ENCODE peak calls at places on chromosomes 4 and X, in five cellular contexts. A is colonic mucosa, I is upper lobe of left lung, D is foreskin fibroblast, H is spleen. U is an unnamed sample.

GRCh38 chrX:107454302-107454701 is 4.8 kb downstream of the FRMPD3 start:
- DNase-seq in H (no peak), D (no peak), A (no peak), I (no peak), U (no peak)

GRCh38 chr4:16125571-16126445 is 42.0 kb upstream of the PROM1 start:
- DNase-seq in H (no peak), I (no peak), D (no peak), A (no peak), U (peak; percentile 3)

GRCh38 chr4:187826725-187827124 is 168.8 kb upstream of the ZFP42 start:
- DNase-seq in A (no peak), D (no peak), I (no peak), H (no peak), U (no peak)

GRCh38 chrX:139967300-139967699 is 2.0 kb upstream of the CXorf66 start:
- DNase-seq in I (no peak), H (no peak), D (no peak), A (peak; percentile 22), U (no peak)

GRCh38 chr4:17188035-17188967 is 289.9 kb upstream of the LDB2 start:
- DNase-seq in H (no peak), I (no peak), A (no peak), D (peak; percentile 37), U (no peak)

GRCh38 chrX:124028177-124028576 is 66.7 kb downstream of the STAG2 start:
- DNase-seq in H (no peak), I (no peak), A (no peak), D (peak; percentile 52), U (no peak)

GRCh38 chrX:71532078-71532752 is 689 bp upstream of the OGT start:
- DNase-seq in A (peak; percentile 42), H (no peak), I (no peak), D (peak; percentile 49), U (no peak)

GRCh38 chr4:88963817-88964216 is 93.2 kb downstream of the FAM13A start:
- DNase-seq in A (no peak), D (no peak), I (no peak), H (no peak), U (no peak)

GRCh38 chr4:151430737-151431457 is 21.9 kb downstream of the FHIP1A start:
- DNase-seq in D (no peak), I (no peak), H (no peak), A (no peak), U (no peak)

GRCh38 chrX:78708171-78708570 is 39.3 kb upstream of the LPAR4 start:
- DNase-seq in D (peak; percentile 21), A (peak; percentile 20), I (no peak), H (no peak), U (no peak)

GRCh38 chr4:52932586-52933482 is 70.7 kb downstream of the RASL11B start:
- DNase-seq in D (no peak), I (no peak), H (no peak), A (no peak), U (no peak)

GRCh38 chr4:79917246-79917645 is 155.8 kb downstream of the ANTXR2 start:
- DNase-seq in A (peak; percentile 43), D (peak; percentile 16), H (no peak), I (peak; percentile 22), U (peak; percentile 7)

GRCh38 chr4:188403272-188403671 is 264.0 kb downstream of the TRIML1 start:
- DNase-seq in A (no peak), D (no peak), H (no peak), I (no peak), U (no peak)

GRCh38 chrX:140572724-140573123 is 67.9 kb upstream of the SOX3 start:
- DNase-seq in H (no peak), D (no peak), I (peak; percentile 55), A (peak; percentile 39), U (no peak)

GRCh38 chr4:67500373-67500772 is 44.9 kb downstream of the CENPC start:
- DNase-seq in D (no peak), A (no peak), I (no peak), H (no peak), U (no peak)

GRCh38 chr4:163493643-163494359 is 689 bp upstream of the TMA16 start:
- DNase-seq in I (peak; percentile 31), H (peak; percentile 87), A (peak; percentile 28), D (no peak), U (no peak)
- H3K4me3 ChIP-seq in I (peak overlapping the region; percentile 97), H (peak overlapping the region; percentile 76), A (peak overlapping the region; percentile 67), D (peak overlapping the region; percentile 84), U (peak overlapping the region; percentile 94)

DNA sequence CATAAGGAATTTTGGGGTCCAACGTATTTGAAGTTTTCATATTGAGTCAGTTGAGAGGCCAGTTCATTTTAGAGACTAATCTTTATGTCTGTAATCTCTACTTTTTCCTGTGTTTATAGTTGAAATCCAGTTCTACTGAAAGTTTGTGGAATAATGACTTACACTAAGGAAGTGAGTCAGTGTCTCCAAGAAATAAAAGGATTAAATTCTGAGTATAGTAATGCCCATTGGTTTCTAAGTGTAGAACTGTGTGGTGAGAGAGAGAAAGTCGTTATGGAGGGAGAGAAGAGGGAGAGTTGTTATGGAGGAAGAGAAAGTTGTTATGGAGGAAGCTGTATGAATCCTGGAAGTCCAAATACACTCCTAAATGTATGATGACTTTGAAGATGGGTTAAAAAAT is 264.6 kb upstream of the HAND2 start:
- DNase-seq in I (no peak), D (no peak), A (no peak), H (no peak), U (no peak)
- H3K4me3 ChIP-seq in I (no peak overlapping the region), D (no peak overlapping the region), A (no peak overlapping the region), H (no peak overlapping the region), U (no peak overlapping the region)

GRCh38 chr4:1873291-1873690 is 2.1 kb downstream of the NSD2 start:
- DNase-seq in H (no peak), I (no peak), D (no peak), A (no peak), U (no peak)

GRCh38 chr4:1873776-1874175 is 2.6 kb downstream of the NSD2 start:
- DNase-seq in D (no peak), A (peak; percentile 37), I (peak; percentile 79), H (no peak), U (no peak)

GRCh38 chr4:1871471-1872021 is 353 bp downstream of the NSD2 start:
- DNase-seq in D (no peak), I (no peak), A (peak; percentile 37), H (peak; percentile 93), U (no peak)

GRCh38 chr4:1874207-1874606 is 3.0 kb downstream of the NSD2 start:
- DNase-seq in A (no peak), I (no peak), D (no peak), H (no peak), U (no peak)

GRCh38 chr4:1872918-1873269 is 1.7 kb downstream of the NSD2 start:
- DNase-seq in H (no peak), D (peak; percentile 67), A (no peak), I (no peak), U (no peak)
- H3K4me3 ChIP-seq in H (no peak overlapping the region), D (peak overlapping the region; percentile 65), A (no peak overlapping the region), I (peak overlapping the region; percentile 99), U (peak overlapping the region; percentile 70)

GRCh38 chrX:119686087-119686639 is 6.8 kb downstream of the SEPTIN6 start:
- DNase-seq in H (peak; percentile 79), D (no peak), A (no peak), I (no peak), U (no peak)

GRCh38 chrX:119685225-119686066 is 7.5 kb downstream of the SEPTIN6 start:
- DNase-seq in H (no peak), A (no peak), I (peak; percentile 65), D (no peak), U (no peak)

GRCh38 chrX:119684916-119685224 is 8.1 kb downstream of the SEPTIN6 start:
- DNase-seq in D (no peak), A (no peak), H (no peak), I (no peak), U (no peak)

GRCh38 chrX:119677654-119677981 is 15.3 kb downstream of the SEPTIN6 start:
- DNase-seq in I (no peak), A (no peak), D (no peak), H (no peak), U (no peak)

GRCh38 chrX:119682019-119682989 is 10.7 kb downstream of the SEPTIN6 start:
- DNase-seq in I (no peak), D (no peak), H (no peak), A (no peak), U (no peak)
- H3K4me3 ChIP-seq in I (no peak overlapping the region), D (no peak overlapping the region), H (peak overlapping the region; percentile 5), A (no peak overlapping the region), U (no peak overlapping the region)

DNA sequence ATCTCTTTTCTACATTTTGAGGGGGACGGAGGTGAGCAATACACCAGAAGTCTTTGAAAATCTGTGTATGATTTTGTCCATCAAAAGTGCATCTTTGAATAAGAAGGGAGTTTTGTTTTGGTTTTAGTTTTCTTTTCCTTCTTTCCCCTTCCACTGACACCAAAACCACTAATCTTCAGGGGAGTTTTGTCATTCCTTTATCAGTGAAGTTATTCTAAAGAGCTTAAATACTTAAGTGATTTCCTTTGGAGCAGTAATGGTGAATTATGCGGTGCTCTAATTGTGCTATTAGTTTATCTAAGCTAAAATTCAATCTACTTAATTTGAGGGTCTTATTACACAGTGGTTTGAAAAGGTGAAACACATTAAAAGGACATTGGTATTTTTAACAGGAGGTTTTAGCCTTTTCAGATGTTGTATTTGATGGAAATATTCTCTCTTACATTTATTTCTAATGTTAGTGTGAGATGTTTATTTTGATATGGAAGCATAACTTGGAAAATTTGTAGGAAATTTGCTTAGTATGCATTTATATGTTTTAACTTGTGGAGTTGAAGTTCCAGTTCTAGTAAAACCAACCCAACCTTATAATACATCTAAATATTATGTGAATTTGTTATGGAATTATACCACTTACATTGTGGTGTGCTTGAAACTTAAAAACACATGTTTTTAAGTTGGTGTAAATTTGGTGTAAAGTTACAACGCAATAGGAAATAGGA is 124.9 kb downstream of the PCDH7 start:
- DNase-seq in I (no peak), D (no peak), A (no peak), H (no peak), U (no peak)
- H3K4me3 ChIP-seq in I (no peak overlapping the region), D (no peak overlapping the region), A (no peak overlapping the region), H (no peak overlapping the region), U (no peak overlapping the region)

DNA sequence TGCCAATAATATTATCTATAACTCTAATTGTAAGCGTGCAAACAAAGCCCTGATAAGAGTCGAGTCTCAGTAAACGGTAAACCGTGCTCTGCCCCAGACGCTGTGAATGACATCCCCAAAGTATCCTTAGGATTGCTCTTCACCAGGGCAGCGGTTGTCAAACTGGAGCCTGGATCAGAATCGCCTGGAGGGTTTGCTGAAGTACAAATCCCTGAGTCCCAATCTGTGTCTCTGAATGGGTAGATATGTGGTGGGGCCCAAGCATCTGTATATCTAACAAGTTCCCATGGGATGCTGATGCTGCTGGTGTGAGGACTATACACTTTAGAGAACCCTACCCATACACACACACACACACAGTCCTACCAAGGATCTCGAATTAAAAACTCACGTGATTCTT is 813 bp upstream of the APBB2 start:
- DNase-seq in A (peak; percentile 28), H (no peak), I (no peak), D (no peak), U (no peak)
- H3K4me3 ChIP-seq in A (peak overlapping the region; percentile 63), H (no peak overlapping the region), I (no peak overlapping the region), D (no peak overlapping the region), U (no peak overlapping the region)

DNA sequence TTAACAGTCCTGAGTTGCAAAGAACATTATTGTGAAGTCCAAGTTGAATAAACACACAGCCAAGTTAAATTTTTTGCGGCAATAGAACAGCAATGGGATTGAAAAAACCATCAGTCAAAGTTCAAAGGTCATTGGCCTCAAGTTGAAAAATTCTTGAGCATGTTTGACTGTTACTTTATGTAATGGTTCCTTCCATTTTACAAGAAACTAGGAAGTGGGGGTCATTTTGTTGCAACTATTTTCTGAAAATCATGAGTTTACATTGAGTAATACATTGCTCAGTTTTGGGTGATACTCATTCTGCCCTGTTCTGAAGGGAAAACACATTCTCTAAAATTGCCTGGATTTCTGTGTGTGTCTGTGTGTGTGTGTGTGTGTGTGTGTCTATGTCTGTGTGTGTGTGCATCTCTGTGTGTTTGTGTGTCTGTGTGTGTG is 5.2 kb upstream of the IRF2 start:
- DNase-seq in A (no peak), H (no peak), D (no peak), I (no peak), U (no peak)
- H3K4me3 ChIP-seq in A (no peak overlapping the region), H (no peak overlapping the region), D (no peak overlapping the region), I (no peak overlapping the region), U (no peak overlapping the region)